ENCODE peak calls at places on chromosomes 3 and 15, in five cellular contexts. D is RWPE2, V is Peyer's patch, M is body of pancreas, L is GM23338. B is an unnamed sample.

GRCh38 chr15:87493803-87494202 is 762.7 kb downstream of the NTRK3 start:
- DNase-seq in M (no peak), L (no peak), V (no peak), D (no peak), B (no peak)

GRCh38 chr3:62622553-62623174 is 249.3 kb upstream of the FEZF2 start:
- DNase-seq in D (no peak), M (no peak), L (peak), V (no peak), B (no peak)

GRCh38 chr3:20245781-20246180 is 59.8 kb upstream of the SGO1 start:
- DNase-seq in D (no peak), V (no peak), L (no peak), M (no peak), B (no peak)

GRCh38 chr3:177816667-177817208 is 619.5 kb upstream of the TBL1XR1 start:
- DNase-seq in V (no peak), D (no peak), M (peak), L (no peak), B (no peak)

GRCh38 chr15:73598540-73599195 is 34.5 kb downstream of the NPTN start:
- DNase-seq in L (no peak), V (no peak), D (no peak), M (no peak), B (no peak)

GRCh38 chr3:155323063-155323666 is 29.7 kb upstream of the STRIT1 start:
- DNase-seq in M (peak), V (no peak), L (peak), D (no peak), B (no peak)

GRCh38 chr15:67744331-67745058 is 80.8 kb upstream of the SKOR1 start:
- DNase-seq in L (no peak), V (no peak), D (no peak), M (no peak), B (no peak)

GRCh38 chr3:194224937-194225422 is 89.0 kb downstream of the HES1 start:
- DNase-seq in M (no peak), L (peak), D (no peak), V (no peak), B (no peak)

GRCh38 chr15:89215627-89216026 is 5.8 kb downstream of the RLBP1 start:
- DNase-seq in V (no peak), D (no peak), L (no peak), M (no peak), B (no peak)

GRCh38 chr15:80132382-80132781 is 20.4 kb upstream of the FAH start:
- DNase-seq in V (no peak), M (no peak), D (no peak), L (no peak), B (no peak)

GRCh38 chr3:138234401-138235179 is 47.5 kb downstream of the ARMC8 start:
- DNase-seq in L (no peak), M (no peak), V (no peak), D (no peak), B (no peak)

GRCh38 chr3:161939919-161940693 is 443.5 kb downstream of the OTOL1 start:
- DNase-seq in V (no peak), M (no peak), L (no peak), D (no peak), B (no peak)

GRCh38 chr3:125112981-125113380 is 57.2 kb upstream of the HEG1 start:
- DNase-seq in M (no peak), D (no peak), V (no peak), L (no peak), B (no peak)

GRCh38 chr3:100106531-100107155 is 7.7 kb downstream of the FILIP1L start:
- DNase-seq in L (no peak), D (no peak), M (no peak), V (no peak), B (no peak)

GRCh38 chr3:99502871-99503270 is 135.5 kb upstream of the COL8A1 start:
- DNase-seq in L (no peak), D (no peak), M (no peak), V (no peak), B (no peak)

GRCh38 chr15:94584833-94585244 is 353.5 kb downstream of the MCTP2 start:
- DNase-seq in D (no peak), L (no peak), V (no peak), M (no peak), B (no peak)

GRCh38 chr3:160695906-160696305 is 18.9 kb downstream of the ARL14 start:
- DNase-seq in L (no peak), M (no peak), V (no peak), D (no peak), B (no peak)

GRCh38 chr3:117814975-117815374 is 1105.4 kb downstream of the TUSC7 start:
- DNase-seq in D (no peak), V (no peak), M (no peak), L (no peak), B (no peak)

GRCh38 chr15:52681441-52681840 is 2.3 kb upstream of the ATOSA start:
- DNase-seq in D (no peak), L (no peak), M (no peak), V (no peak), B (no peak)
- H3K27ac ChIP-seq in D (no peak), L (no peak), M (no peak), V (no peak), B (no peak)

DNA sequence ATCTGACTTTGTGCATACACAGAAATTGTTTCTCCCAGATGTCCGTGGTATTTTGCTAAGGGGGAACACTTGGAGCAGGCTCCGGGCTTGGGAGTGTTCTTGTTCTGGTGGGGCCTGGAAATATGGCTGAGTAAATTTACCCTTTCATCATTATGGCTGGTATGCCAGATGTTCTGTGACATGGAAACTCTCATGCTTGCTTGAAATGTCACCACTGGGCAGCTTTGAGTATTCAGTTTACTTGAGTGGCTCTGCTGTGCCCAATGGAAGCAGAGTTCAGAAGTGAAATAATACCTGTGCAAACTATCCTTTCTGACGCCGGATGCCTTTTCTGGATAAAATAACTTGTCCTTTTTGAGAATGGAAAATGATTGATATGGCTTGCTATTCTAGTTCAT is 283.6 kb upstream of the TPM1 start:
- DNase-seq in D (no peak), M (no peak), V (no peak), L (no peak), B (no peak)
- H3K4me3 ChIP-seq in D (no peak), M (no peak), V (no peak), L (no peak), B (no peak)

GRCh38 chr15:66089049-66089448 is 164.5 kb downstream of the MEGF11 start:
- DNase-seq in V (no peak), M (no peak), D (peak), L (no peak), B (peak)
- H3K27ac ChIP-seq in V (no peak), M (no peak), D (no peak), L (no peak), B (no peak)

GRCh38 chr15:66566963-66567531 is 1.2 kb upstream of the LCTL start:
- DNase-seq in V (peak), M (peak), L (peak), D (no peak), B (peak)
- H3K4me3 ChIP-seq in V (no peak), M (no peak), L (no peak), D (no peak), B (no peak)